ENCODE peak calls at places on chromosomes 13 and 19, in nine cellular contexts. G, C, Z, O, A, T, J, U and X are unnamed samples.

GRCh38 chr19:1384478-1385110 is 887 bp downstream of the NDUFS7 start:
- DNase-seq in G (no peak), C (no peak), Z (no peak), O (no peak), A (no peak), T (no peak), J (no peak), U (no peak), X (no peak)

GRCh38 chr19:37413243-37414084 is 42.6 kb downstream of the ZNF527 start:
- DNase-seq in G (no peak), C (no peak), Z (no peak), O (no peak), A (no peak), T (no peak), J (no peak), U (peak; percentile 2), X (no peak)

GRCh38 chr13:99335603-99336002 is 28.4 kb upstream of the GPR183 start:
- DNase-seq in G (no peak), C (no peak), Z (no peak), O (no peak), A (no peak), T (no peak), J (no peak), U (no peak), X (no peak)

GRCh38 chr13:35512271-35512920 is 35.9 kb upstream of the MAB21L1 start:
- DNase-seq in G (no peak), C (no peak), Z (no peak), O (peak; percentile 62), A (no peak), T (no peak), J (no peak), U (peak; percentile 67), X (no peak)

GRCh38 chr13:46489586-46490023 is 63.4 kb upstream of the LRCH1 start:
- DNase-seq in G (no peak), C (no peak), Z (no peak), O (no peak), A (peak; percentile 62), T (no peak), J (peak; percentile 18), U (peak; percentile 81), X (no peak)

GRCh38 chr19:51144482-51145045 is 2.5 kb downstream of the SIGLEC7 start:
- DNase-seq in G (no peak), C (no peak), Z (no peak), O (no peak), A (no peak), T (no peak), J (no peak), U (no peak), X (no peak)

GRCh38 chr19:58480831-58481230 is 4.7 kb downstream of the ZNF446 start:
- DNase-seq in G (no peak), C (no peak), Z (no peak), O (no peak), A (no peak), T (no peak), J (no peak), U (no peak), X (no peak)

GRCh38 chr19:45047188-45047797 is 8.4 kb downstream of the CLASRP start:
- DNase-seq in G (no peak), C (no peak), Z (no peak), O (no peak), A (no peak), T (no peak), J (no peak), U (no peak), X (no peak)

GRCh38 chr13:26459276-26460131 is 98.0 kb upstream of the WASF3 start:
- DNase-seq in G (no peak), C (no peak), Z (no peak), O (no peak), A (no peak), T (no peak), J (no peak), U (no peak), X (no peak)

GRCh38 chr13:24682353-24682752 is 2.1 kb downstream of the ATP12A start:
- DNase-seq in G (no peak), C (no peak), Z (no peak), O (no peak), A (no peak), T (no peak), J (peak; percentile 11), U (no peak), X (no peak)

GRCh38 chr19:11205939-11206570 is 8.7 kb upstream of the KANK2 start:
- DNase-seq in G (no peak), C (no peak), Z (no peak), O (no peak), A (no peak), T (no peak), J (no peak), U (no peak), X (no peak)

DNA sequence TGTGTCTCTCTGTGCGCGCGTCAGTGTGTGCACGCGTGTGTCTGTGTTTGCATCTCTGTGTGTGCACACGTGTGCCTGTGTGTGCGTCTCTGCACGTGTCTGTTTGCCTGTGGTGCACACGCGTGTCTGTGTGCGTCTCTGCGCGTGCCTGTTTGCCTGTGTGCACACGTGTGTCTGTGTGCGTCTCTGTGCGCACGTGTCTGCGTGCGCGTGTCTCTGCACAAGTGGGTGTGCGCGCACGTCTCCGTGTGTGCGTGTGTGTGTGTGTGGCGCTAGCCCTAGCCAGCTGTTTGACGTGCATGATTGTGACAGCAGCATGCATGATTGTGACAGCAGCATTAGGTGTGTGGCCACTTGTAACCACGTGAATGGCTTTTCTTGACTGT is 31.1 kb downstream of the ZNF146 start:
- DNase-seq in G (no peak), C (no peak), Z (no peak), O (no peak), A (no peak), T (no peak), J (no peak), U (peak; percentile 19), X (peak; percentile 28)
- H3K27ac ChIP-seq in G (no peak overlapping the region), C (no peak overlapping the region), Z (no peak overlapping the region), O (no peak overlapping the region), A (no peak overlapping the region), T (no peak overlapping the region), J (no peak overlapping the region), U (no peak overlapping the region), X (no peak overlapping the region)

GRCh38 chr19:8034178-8034525 is 18.4 kb upstream of the CCL25 start:
- DNase-seq in G (no peak), C (no peak), Z (no peak), O (no peak), A (no peak), T (no peak), J (no peak), U (no peak), X (no peak)
- H3K27ac ChIP-seq in G (no peak overlapping the region), C (no peak overlapping the region), Z (no peak overlapping the region), O (no peak overlapping the region), A (no peak overlapping the region), T (no peak overlapping the region), J (peak overlapping the region; percentile 96), U (no peak overlapping the region), X (no peak overlapping the region)

DNA sequence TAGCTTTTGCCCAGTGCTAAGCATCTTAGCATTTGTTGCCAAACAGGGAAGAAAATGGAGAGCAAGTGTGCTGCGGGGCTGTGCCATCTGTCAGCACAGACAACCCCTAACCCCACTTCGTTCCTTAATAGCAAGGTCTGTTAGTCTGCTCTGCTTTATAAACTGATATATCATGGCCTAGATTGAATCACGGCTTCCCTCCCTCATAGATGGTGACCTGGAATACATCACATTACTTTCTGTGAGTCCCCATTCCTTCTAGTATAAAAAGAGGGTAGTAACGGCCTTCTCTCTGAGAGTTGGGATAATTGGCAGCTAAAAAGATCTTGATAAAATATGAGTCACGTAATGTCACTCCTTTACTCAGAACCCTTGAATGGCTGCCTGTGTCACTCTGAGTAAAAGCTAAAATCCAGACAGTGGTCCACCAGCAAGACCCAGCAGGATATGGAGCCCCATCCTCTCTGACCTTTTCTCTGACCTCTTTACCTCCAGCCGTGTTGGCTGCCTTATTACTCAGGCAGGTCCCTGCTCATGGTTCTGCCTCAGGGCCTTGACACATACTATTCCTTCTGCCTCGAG is 151.7 kb downstream of the DLEU7 start:
- DNase-seq in G (no peak), C (no peak), Z (no peak), O (no peak), A (no peak), T (peak; percentile 11), J (no peak), U (no peak), X (no peak)
- H3K27ac ChIP-seq in G (no peak overlapping the region), C (no peak overlapping the region), Z (no peak overlapping the region), O (no peak overlapping the region), A (no peak overlapping the region), T (no peak overlapping the region), J (peak overlapping the region; percentile 54), U (no peak overlapping the region), X (no peak overlapping the region)

DNA sequence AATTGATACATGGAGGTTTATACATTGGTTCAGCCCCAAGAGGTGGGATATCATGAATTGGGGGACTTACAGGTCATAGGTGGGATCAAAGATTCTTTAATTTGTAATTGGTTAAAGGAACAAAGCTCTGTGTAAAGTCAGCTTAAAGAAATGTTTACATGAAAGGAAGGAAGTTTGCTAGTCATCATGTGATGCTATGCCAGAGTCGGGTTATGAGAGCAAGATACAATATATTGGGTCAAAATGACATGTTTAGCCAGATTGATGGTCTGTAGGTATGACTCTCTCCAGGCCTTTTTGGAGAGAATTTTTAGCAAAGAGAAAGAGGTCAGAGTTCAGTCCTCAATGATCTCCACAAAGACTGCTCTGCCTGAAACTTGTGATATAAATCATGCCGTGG is 5.3 kb upstream of the CYSLTR2 start:
- DNase-seq in G (no peak), C (no peak), Z (no peak), O (no peak), A (no peak), T (no peak), J (no peak), U (no peak), X (no peak)
- H3K27ac ChIP-seq in G (no peak overlapping the region), C (no peak overlapping the region), Z (no peak overlapping the region), O (no peak overlapping the region), A (no peak overlapping the region), T (no peak overlapping the region), J (no peak overlapping the region), U (no peak overlapping the region), X (no peak overlapping the region)

DNA sequence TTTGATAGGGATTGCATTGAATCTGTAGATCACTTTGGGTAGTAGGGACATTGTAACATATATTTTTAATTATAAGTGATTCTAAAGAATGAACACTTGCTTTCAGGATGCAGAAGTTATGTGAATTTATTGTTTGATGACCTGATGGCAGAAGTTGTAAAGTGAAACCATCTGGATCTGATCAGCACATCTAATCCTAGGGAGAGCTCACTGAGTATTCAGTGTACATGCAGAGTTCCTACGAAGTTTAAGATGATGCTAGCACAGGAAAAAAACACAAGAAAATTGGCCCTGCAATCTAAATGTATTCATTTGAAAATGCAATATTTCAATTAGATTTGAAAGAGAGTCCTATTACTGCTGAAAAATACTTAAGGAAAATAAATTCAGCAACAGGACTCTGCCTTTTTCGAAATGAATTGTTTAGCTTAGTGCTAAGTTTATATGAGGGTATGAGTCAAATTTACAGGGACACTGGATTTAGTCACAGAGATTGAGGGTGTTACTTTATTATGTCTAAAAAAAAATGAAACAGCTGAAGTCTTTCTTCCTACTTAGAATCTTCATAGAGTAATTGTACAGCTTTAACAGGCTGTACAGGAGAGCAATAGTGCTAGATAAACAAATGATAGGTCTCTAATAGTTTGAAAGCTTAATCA is 385.7 kb downstream of the DCT start:
- DNase-seq in G (no peak), C (no peak), Z (no peak), O (no peak), A (no peak), T (no peak), J (no peak), U (no peak), X (no peak)
- H3K27ac ChIP-seq in G (no peak overlapping the region), C (no peak overlapping the region), Z (no peak overlapping the region), O (no peak overlapping the region), A (no peak overlapping the region), T (no peak overlapping the region), J (no peak overlapping the region), U (no peak overlapping the region), X (no peak overlapping the region)